ENCODE peak calls at places on chromosomes 16 and 17, in seven cellular contexts. E is mesendoderm, H is IMR-90, R is H1, J is mesenchymal stem cell, X is H9, F is trophoblast cell. O is an unnamed sample.
A peak's percentile ranks its signal among the peaks of the same experiment; 100 is the strongest.

GRCh38 chr17:67503184-67503583 is 126.1 kb downstream of the PITPNC1 start:
- DNase-seq in E (no peak), H (peak; percentile 53), R (no peak), J (no peak), X (peak; percentile 22), F (no peak), O (no peak)

GRCh38 chr16:49414651-49415050 is 41.0 kb downstream of the C16orf78 start:
- DNase-seq in E (no peak), H (no peak), R (no peak), J (no peak), X (no peak), F (no peak), O (no peak)

GRCh38 chr17:76543482-76544122 is 3.8 kb downstream of the PRCD start:
- DNase-seq in E (peak; percentile 62), H (no peak), R (no peak), J (no peak), X (peak; percentile 32), F (no peak), O (no peak)

GRCh38 chr16:72995151-72995881 is 52.6 kb downstream of the ZFHX3 start:
- DNase-seq in E (peak; percentile 69), H (no peak), R (peak; percentile 23), J (peak; percentile 10), X (peak; percentile 68), F (peak; percentile 55), O (peak; percentile 47)

GRCh38 chr16:73177896-73178295 is 130.0 kb upstream of the ZFHX3 start:
- DNase-seq in E (no peak), H (no peak), R (no peak), J (no peak), X (no peak), F (no peak), O (no peak)

GRCh38 chr16:11312718-11313492 is 31.8 kb upstream of the PRM1 start:
- DNase-seq in E (peak; percentile 86), H (peak; percentile 78), R (no peak), J (peak; percentile 60), X (peak; percentile 74), F (peak; percentile 90), O (no peak)

GRCh38 chr16:30747331-30747730 is 894 bp upstream of the PHKG2 start:
- DNase-seq in E (no peak), H (peak; percentile 35), R (no peak), J (no peak), X (no peak), F (peak; percentile 76), O (no peak)

GRCh38 chr17:74340470-74341023 is 14.5 kb downstream of the KIF19 start:
- DNase-seq in E (no peak), H (no peak), R (no peak), J (no peak), X (no peak), F (no peak), O (no peak)

GRCh38 chr17:956905-957304 is 22.7 kb downstream of the NXN start:
- DNase-seq in E (no peak), H (no peak), R (no peak), J (peak; percentile 83), X (no peak), F (peak; percentile 26), O (no peak)

GRCh38 chr17:71548540-71549190 is 572.2 kb upstream of the SOX9 start:
- DNase-seq in E (peak; percentile 4), H (peak; percentile 11), R (no peak), J (no peak), X (no peak), F (no peak), O (no peak)

GRCh38 chr17:2070241-2071023 is 15.5 kb downstream of the HIC1 start:
- DNase-seq in E (peak; percentile 77), H (no peak), R (no peak), J (peak; percentile 25), X (peak; percentile 86), F (peak; percentile 31), O (no peak)

GRCh38 chr16:27498426-27498825 is 51.3 kb downstream of the GTF3C1 start:
- DNase-seq in E (no peak), H (no peak), R (no peak), J (no peak), X (no peak), F (no peak), O (no peak)

DNA sequence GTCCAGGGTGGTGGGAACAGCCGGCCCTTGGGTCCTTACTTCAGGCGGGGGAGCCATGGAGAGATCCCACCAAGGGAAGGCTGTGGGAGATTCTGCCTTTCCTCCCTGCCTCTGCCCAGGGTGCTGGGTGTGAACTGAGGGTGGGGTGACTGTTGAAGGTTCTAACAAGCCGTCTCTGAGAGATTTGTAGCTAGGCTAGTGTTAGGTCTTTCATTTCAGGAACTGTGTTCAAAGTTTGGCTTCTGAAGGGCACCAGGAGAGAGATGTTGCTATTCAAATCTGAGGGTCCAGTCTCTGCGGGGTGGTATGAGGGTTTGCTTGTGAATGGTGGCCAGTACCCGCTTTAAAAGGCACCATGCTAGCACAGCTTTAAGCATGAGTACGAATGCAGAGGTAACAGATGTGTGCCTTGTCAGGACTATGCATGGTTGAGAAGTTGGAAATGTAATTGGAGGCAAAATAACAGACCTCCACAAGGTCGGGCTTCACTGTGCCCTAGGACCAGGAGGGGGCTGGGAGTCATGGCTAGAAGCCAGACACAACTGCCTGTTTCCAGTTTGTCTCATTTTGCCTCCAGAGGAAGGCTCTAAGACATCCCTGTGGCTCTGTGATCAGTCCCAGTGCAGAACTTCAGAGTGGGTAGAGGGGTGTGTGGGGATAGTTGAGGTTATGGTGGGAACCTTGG is 2.1 kb downstream of the ATP1B2 start:
- DNase-seq in E (no peak), H (no peak), R (no peak), J (no peak), X (no peak), F (no peak), O (no peak)
- H3K23ac ChIP-seq in E (no peak overlapping the region), H (no peak overlapping the region), R (no peak overlapping the region), J (no peak overlapping the region), X (no peak overlapping the region), F (no peak overlapping the region), O (no peak overlapping the region)

GRCh38 chr17:49363251-49363650 is 1.2 kb upstream of the ZNF652 start:
- DNase-seq in E (no peak), H (no peak), R (no peak), J (no peak), X (no peak), F (no peak), O (no peak)
- H2BK120ac ChIP-seq in E (no peak overlapping the region), H (no peak overlapping the region), R (no peak overlapping the region), J (no peak overlapping the region), X (no peak overlapping the region), F (no peak overlapping the region), O (no peak overlapping the region)

DNA sequence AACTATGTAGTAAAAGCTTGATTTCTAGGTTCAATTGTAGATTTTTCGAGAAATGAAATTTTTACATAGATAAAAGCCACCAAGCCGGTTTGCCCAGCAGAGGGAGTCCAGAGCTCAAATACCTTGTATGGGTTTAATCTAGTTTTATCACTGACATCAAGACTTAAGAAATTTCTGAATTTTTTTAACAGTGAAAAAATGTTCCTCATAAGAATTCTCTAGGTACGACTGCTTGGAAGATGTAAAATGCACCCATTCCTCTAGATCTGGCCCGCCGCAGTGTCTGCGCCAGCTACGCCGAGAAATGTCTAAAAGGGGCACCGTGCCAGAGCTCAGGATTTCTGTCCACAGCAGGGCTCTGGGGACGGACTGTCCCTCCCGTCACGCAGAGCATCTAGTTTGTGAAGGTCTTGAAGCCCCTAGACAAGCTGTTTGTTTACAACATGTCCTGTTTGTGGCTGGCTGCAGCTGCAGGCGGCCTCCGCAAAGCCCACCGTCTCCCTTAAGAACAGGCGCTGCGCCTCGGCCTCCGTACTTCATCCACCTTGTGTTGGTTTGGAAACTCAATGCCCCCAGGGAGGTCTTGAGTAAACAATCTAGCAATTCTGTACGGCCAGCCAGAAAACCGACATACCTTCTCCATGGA is 24.8 kb downstream of the MAP1LC3B start:
- DNase-seq in E (no peak), H (peak; percentile 72), R (no peak), J (peak; percentile 60), X (no peak), F (peak; percentile 88), O (no peak)
- H3K23ac ChIP-seq in E (no peak overlapping the region), H (no peak overlapping the region), R (no peak overlapping the region), J (no peak overlapping the region), X (no peak overlapping the region), F (no peak overlapping the region), O (no peak overlapping the region)

DNA sequence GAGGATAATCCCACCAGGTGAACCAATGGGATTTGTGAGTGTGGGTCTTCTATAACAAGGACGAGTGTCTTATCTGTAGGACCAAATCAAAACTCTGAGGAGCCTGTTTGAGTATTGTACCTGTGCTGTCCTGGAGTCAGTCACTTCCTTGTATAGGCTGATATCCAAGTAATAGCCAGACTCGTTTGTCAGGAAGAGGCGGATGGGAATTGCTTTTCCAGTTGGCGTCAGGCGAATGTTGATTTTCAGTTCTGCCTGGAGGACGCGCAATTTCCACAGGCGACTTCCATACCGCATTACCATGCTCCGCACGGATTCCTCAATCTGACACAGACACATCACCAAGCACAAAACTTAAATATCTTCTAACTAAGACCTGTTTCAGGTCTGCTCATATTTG is 187.6 kb upstream of the C17orf78 start:
- DNase-seq in E (no peak), H (no peak), R (no peak), J (no peak), X (no peak), F (no peak), O (no peak)
- H2BK120ac ChIP-seq in E (no peak overlapping the region), H (no peak overlapping the region), R (no peak overlapping the region), J (no peak overlapping the region), X (no peak overlapping the region), F (no peak overlapping the region), O (no peak overlapping the region)

DNA sequence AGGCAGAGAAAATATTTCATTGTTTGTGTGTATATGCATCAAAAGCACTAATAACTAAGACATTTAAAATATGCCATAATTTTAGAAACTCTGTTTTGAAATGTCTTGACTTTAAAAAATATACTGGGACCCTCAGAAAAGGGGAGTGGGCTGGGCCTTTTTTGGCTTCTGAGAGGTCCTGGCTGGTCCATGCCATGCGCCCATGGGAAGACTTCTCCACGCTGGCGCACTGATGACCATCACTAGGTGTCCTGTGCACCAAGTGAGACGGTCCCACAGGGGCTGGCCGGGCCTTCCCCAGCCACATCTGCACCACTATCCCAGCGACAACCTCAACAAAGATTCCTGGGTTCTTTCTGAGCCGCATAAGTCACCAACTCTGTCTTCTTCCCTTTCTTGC is 27.0 kb upstream of the WFIKKN2 start:
- DNase-seq in E (no peak), H (no peak), R (no peak), J (no peak), X (no peak), F (no peak), O (no peak)
- H3K23ac ChIP-seq in E (no peak overlapping the region), H (no peak overlapping the region), R (no peak overlapping the region), J (no peak overlapping the region), X (no peak overlapping the region), F (no peak overlapping the region), O (no peak overlapping the region)